ENCODE peak calls at places on chromosomes 6 and 20, in seven cellular contexts. One of them, this sample, is unnamed.

GRCh38 chr6:137202078-137202477 is 17.1 kb downstream of the IFNGR1 start:
- DNase-seq in iPS-NIHi11: no peak
- DNase-seq in non-pigmented ciliary epithelial cell: no peak
- DNase-seq in NCI-H1694 treated with DMSO at 0.1 percent for 48 hours: no peak
- DNase-seq in NAMALWA: peak
- DNase-seq in OCI-LY7: no peak
- DNase-seq in T-helper 17 cell: no peak
- DNase-seq in this sample: no peak

GRCh38 chr6:41599836-41600445 is 38.3 kb upstream of the MDFI start:
- DNase-seq in iPS-NIHi11: no peak
- DNase-seq in T-helper 17 cell: no peak
- DNase-seq in NCI-H1694 treated with DMSO at 0.1 percent for 48 hours: no peak
- DNase-seq in NAMALWA: no peak
- DNase-seq in non-pigmented ciliary epithelial cell: no peak
- DNase-seq in OCI-LY7: no peak
- DNase-seq in this sample: no peak

GRCh38 chr6:35096129-35096852 is 44.8 kb downstream of the TCP11 start:
- DNase-seq in NAMALWA: no peak
- DNase-seq in T-helper 17 cell: no peak
- DNase-seq in iPS-NIHi11: no peak
- DNase-seq in non-pigmented ciliary epithelial cell: peak
- DNase-seq in NCI-H1694 treated with DMSO at 0.1 percent for 48 hours: peak
- DNase-seq in OCI-LY7: no peak
- DNase-seq in this sample: peak

GRCh38 chr20:51639206-51639832 is 96.8 kb upstream of the NFATC2 start:
- DNase-seq in OCI-LY7: peak
- DNase-seq in iPS-NIHi11: peak
- DNase-seq in NAMALWA: peak
- DNase-seq in NCI-H1694 treated with DMSO at 0.1 percent for 48 hours: no peak
- DNase-seq in T-helper 17 cell: no peak
- DNase-seq in non-pigmented ciliary epithelial cell: no peak
- DNase-seq in this sample: peak

GRCh38 chr20:3705970-3706739 is 6.2 kb downstream of the SIGLEC1 start:
- DNase-seq in OCI-LY7: no peak
- DNase-seq in NCI-H1694 treated with DMSO at 0.1 percent for 48 hours: no peak
- DNase-seq in iPS-NIHi11: no peak
- DNase-seq in T-helper 17 cell: no peak
- DNase-seq in NAMALWA: no peak
- DNase-seq in non-pigmented ciliary epithelial cell: no peak
- DNase-seq in this sample: no peak

GRCh38 chr6:83065511-83066192 is at the start of gene UBE3D:
- DNase-seq in non-pigmented ciliary epithelial cell: peak
- DNase-seq in T-helper 17 cell: peak
- DNase-seq in NCI-H1694 treated with DMSO at 0.1 percent for 48 hours: peak
- DNase-seq in iPS-NIHi11: peak
- DNase-seq in OCI-LY7: peak
- DNase-seq in NAMALWA: peak
- DNase-seq in this sample: peak

GRCh38 chr6:14126250-14126649 is 8.7 kb downstream of the CD83 start:
- DNase-seq in NCI-H1694 treated with DMSO at 0.1 percent for 48 hours: no peak
- DNase-seq in OCI-LY7: no peak
- DNase-seq in non-pigmented ciliary epithelial cell: no peak
- DNase-seq in NAMALWA: no peak
- DNase-seq in T-helper 17 cell: no peak
- DNase-seq in iPS-NIHi11: no peak
- DNase-seq in this sample: no peak

GRCh38 chr20:34850969-34851368 is 21.7 kb downstream of the GGT7 start:
- DNase-seq in NAMALWA: no peak
- DNase-seq in OCI-LY7: no peak
- DNase-seq in NCI-H1694 treated with DMSO at 0.1 percent for 48 hours: no peak
- DNase-seq in T-helper 17 cell: no peak
- DNase-seq in non-pigmented ciliary epithelial cell: no peak
- DNase-seq in iPS-NIHi11: no peak
- DNase-seq in this sample: no peak

GRCh38 chr6:16420715-16421461 is 182.5 kb downstream of the GMPR start:
- DNase-seq in NCI-H1694 treated with DMSO at 0.1 percent for 48 hours: no peak
- DNase-seq in NAMALWA: peak
- DNase-seq in iPS-NIHi11: no peak
- DNase-seq in non-pigmented ciliary epithelial cell: peak
- DNase-seq in T-helper 17 cell: no peak
- DNase-seq in OCI-LY7: peak
- DNase-seq in this sample: peak

GRCh38 chr20:50552979-50553378 is 42.8 kb downstream of the PTPN1 start:
- DNase-seq in OCI-LY7: no peak
- DNase-seq in T-helper 17 cell: no peak
- DNase-seq in non-pigmented ciliary epithelial cell: no peak
- DNase-seq in iPS-NIHi11: no peak
- DNase-seq in NCI-H1694 treated with DMSO at 0.1 percent for 48 hours: no peak
- DNase-seq in NAMALWA: no peak
- DNase-seq in this sample: no peak

GRCh38 chr6:151900897-151901485 is 93.5 kb downstream of the ESR1 start:
- DNase-seq in T-helper 17 cell: no peak
- DNase-seq in iPS-NIHi11: no peak
- DNase-seq in NCI-H1694 treated with DMSO at 0.1 percent for 48 hours: no peak
- DNase-seq in NAMALWA: no peak
- DNase-seq in OCI-LY7: no peak
- DNase-seq in non-pigmented ciliary epithelial cell: no peak
- DNase-seq in this sample: peak

GRCh38 chr6:158286413-158286812 is 25.9 kb upstream of the TULP4 start:
- DNase-seq in T-helper 17 cell: no peak
- DNase-seq in NCI-H1694 treated with DMSO at 0.1 percent for 48 hours: no peak
- DNase-seq in non-pigmented ciliary epithelial cell: peak
- DNase-seq in NAMALWA: no peak
- DNase-seq in iPS-NIHi11: no peak
- DNase-seq in OCI-LY7: no peak
- DNase-seq in this sample: peak

GRCh38 chr6:29989211-29989610 is 46.9 kb downstream of the HLA-A start:
- DNase-seq in OCI-LY7: no peak
- DNase-seq in iPS-NIHi11: no peak
- DNase-seq in NCI-H1694 treated with DMSO at 0.1 percent for 48 hours: no peak
- DNase-seq in non-pigmented ciliary epithelial cell: no peak
- DNase-seq in T-helper 17 cell: no peak
- DNase-seq in NAMALWA: no peak
- DNase-seq in this sample: peak

This sample was measured in HCEC 1CT.